ENCODE peak calls at places on chromosome 19, in eight cellular contexts. T, X, H, B, D, M, I and Z are unnamed samples.

GRCh38 chr19:7852851-7853759 is 21.1 kb downstream of the PRR36 start:
- DNase-seq in T (no peak), X (peak; percentile 74), H (peak; percentile 86), B (no peak), D (no peak), M (peak; percentile 77), I (peak; percentile 68), Z (no peak)

GRCh38 chr19:44582581-44583265 is 30.6 kb upstream of the IGSF23 start:
- DNase-seq in T (no peak), X (no peak), H (peak; percentile 72), B (no peak), D (no peak), M (no peak), I (no peak), Z (no peak)

GRCh38 chr19:14943601-14944000 is 2.3 kb downstream of the OR7C2 start:
- DNase-seq in T (peak; percentile 4), X (no peak), H (no peak), B (no peak), D (no peak), M (no peak), I (no peak), Z (no peak)

GRCh38 chr19:19115954-19116353 is 22.3 kb downstream of the TMEM161A start:
- DNase-seq in T (no peak), X (no peak), H (peak; percentile 54), B (no peak), D (no peak), M (no peak), I (no peak), Z (no peak)

GRCh38 chr19:33434090-33434885 is 60.8 kb downstream of the CEBPG start:
- DNase-seq in T (no peak), X (no peak), H (no peak), B (no peak), D (no peak), M (peak; percentile 19), I (no peak), Z (no peak)

GRCh38 chr19:7004313-7004931 is 16.8 kb downstream of the MBD3L2B start:
- DNase-seq in T (no peak), X (no peak), H (no peak), B (no peak), D (no peak), M (no peak), I (no peak), Z (no peak)

GRCh38 chr19:40366697-40367561 is 18.4 kb downstream of the PLD3 start:
- DNase-seq in T (no peak), X (no peak), H (no peak), B (no peak), D (peak; percentile 48), M (peak; percentile 73), I (no peak), Z (no peak)

GRCh38 chr19:42028304-42029216 is 34.5 kb upstream of the ATP1A3 start:
- DNase-seq in T (no peak), X (no peak), H (peak; percentile 25), B (no peak), D (no peak), M (no peak), I (no peak), Z (no peak)

GRCh38 chr19:37893845-37894575 is 12.4 kb downstream of the WDR87 start:
- DNase-seq in T (no peak), X (no peak), H (no peak), B (no peak), D (no peak), M (no peak), I (no peak), Z (no peak)

GRCh38 chr19:29289020-29289419 is 76.1 kb upstream of the UQCRFS1 start:
- DNase-seq in T (no peak), X (no peak), H (no peak), B (no peak), D (no peak), M (no peak), I (no peak), Z (no peak)

GRCh38 chr19:29292562-29292961 is 79.6 kb upstream of the UQCRFS1 start:
- DNase-seq in T (no peak), X (no peak), H (no peak), B (no peak), D (no peak), M (no peak), I (no peak), Z (no peak)

GRCh38 chr19:29292146-29292545 is 79.2 kb upstream of the UQCRFS1 start:
- DNase-seq in T (no peak), X (no peak), H (no peak), B (no peak), D (no peak), M (no peak), I (no peak), Z (no peak)

GRCh38 chr19:29293292-29293691 is 80.3 kb upstream of the UQCRFS1 start:
- DNase-seq in T (no peak), X (no peak), H (no peak), B (no peak), D (no peak), M (no peak), I (no peak), Z (no peak)

DNA sequence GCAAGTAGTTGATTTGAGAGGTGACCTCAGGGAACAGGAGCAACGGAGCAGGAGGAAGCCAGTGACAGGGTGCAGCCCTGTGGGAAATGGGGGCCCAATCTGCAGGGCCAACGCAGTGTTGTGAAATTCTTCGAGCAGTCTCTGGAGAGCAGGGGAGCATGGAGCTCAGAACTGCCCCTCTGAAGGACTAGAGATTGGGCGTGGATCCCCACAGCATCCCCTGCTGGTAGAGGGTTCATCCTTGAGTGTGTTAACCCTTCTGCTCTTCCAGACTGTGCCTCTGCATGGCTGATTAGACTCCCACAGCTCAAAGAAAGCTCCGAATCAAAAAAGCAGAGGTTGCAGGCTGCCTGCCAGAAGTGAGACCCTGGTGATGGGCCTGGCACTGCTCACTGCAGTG is 77.9 kb upstream of the UQCRFS1 start:
- DNase-seq in T (no peak), X (no peak), H (no peak), B (no peak), D (no peak), M (no peak), I (no peak), Z (no peak)
- TF ChIP-seq CTCF in T (no peak), X (no peak), H (no peak), B (no peak), D (no peak), M (no peak), I (no peak), Z (no peak)

DNA sequence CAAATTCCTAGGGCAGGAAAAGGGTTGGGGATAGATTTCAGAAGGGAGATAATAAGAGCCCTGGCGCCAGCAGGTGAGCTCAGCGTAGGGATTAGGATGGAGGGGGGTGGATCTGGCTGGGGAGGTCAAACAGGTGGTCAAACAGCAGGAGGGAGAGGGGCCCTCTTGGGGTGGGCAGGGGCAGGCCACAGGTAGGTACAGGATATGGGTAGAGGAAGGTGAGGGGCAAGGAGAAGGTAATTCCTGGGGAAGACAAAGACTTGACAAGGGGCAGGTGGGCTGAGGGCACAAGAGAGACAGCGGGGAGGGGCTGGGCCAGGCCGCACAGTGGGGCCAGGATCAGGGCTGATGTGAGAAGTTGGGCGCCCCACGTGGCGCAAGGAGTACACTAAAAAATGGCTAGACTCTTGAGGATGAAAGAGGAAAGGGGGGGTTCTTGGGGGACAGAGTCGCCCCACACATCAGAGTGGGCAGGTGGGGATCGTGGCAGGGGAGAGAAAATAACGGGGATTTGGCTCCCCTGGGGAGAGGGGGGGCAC is 713 bp downstream of the KRI1 start:
- DNase-seq in T (no peak), X (no peak), H (peak; percentile 42), B (no peak), D (no peak), M (no peak), I (peak; percentile 68), Z (no peak)
- TF ChIP-seq CTCF in T (peak; percentile 34), X (no peak), H (no peak), B (peak; percentile 28), D (peak; percentile 11), M (no peak), I (no peak), Z (peak; percentile 16)

GRCh38 chr19:23075031-23075733 is 41.6 kb upstream of the ZNF730 start:
- DNase-seq in T (peak; percentile 16), X (peak; percentile 53), H (peak; percentile 73), B (no peak), D (peak; percentile 70), M (peak; percentile 62), I (peak; percentile 72), Z (peak; percentile 26)

GRCh38 chr19:23071087-23071511 is 45.7 kb upstream of the ZNF730 start:
- DNase-seq in T (no peak), X (peak; percentile 7), H (peak; percentile 20), B (no peak), D (peak; percentile 18), M (no peak), I (peak; percentile 31), Z (no peak)

GRCh38 chr19:23065306-23065705 is 51.5 kb upstream of the ZNF730 start:
- DNase-seq in T (no peak), X (no peak), H (no peak), B (no peak), D (no peak), M (no peak), I (no peak), Z (no peak)

GRCh38 chr19:23070353-23070781 is 46.5 kb upstream of the ZNF730 start:
- DNase-seq in T (no peak), X (no peak), H (peak; percentile 27), B (no peak), D (no peak), M (no peak), I (peak; percentile 61), Z (peak; percentile 26)
- TF ChIP-seq CTCF in T (peak; percentile 62), X (no peak), H (no peak), B (no peak), D (peak; percentile 24), M (peak; percentile 14), I (no peak), Z (peak; percentile 48)

DNA sequence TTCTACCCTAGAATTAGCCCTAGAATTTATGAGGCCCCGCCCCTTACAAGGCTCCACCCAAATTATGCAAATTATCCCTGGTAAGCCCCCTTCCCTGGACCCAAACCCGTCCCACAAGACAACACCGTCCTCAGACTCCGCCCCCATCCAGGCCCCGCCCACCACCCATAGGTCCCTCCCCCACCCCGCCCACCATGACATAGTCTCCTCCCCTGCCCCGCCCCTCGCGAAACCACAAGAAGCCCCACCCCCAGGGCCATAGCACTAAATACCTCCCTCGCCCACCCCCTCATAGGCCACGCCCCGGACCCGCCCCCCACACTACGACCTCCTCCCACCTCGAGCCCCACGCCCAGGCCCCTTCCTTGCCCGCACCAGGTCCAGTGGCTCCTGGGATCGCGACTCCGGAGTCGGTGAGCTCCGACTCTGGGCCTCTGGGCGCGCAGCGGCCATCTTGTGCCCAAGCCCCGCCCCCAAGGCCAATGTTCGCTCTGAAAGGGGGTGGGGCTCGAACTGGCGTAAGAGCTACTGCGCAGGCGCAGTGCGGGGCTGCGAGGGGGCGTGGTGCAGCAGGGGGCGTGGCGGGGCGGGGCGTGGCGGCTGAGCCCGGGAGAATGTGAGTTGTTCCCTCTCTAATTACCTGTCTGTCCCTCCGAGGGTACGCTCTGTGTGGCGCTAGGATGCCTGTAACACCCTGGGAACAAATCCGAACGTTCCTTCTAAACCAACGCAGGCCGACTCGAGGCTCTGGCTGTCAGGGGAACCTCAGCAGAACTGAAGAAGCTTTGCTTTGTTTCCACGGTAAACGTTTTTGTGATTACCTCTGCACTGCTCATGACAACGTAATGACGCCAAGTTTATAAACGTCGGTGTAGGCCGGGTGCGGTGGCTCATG is at the start of gene ZNF784:
- DNase-seq in T (no peak), X (peak; percentile 93), H (peak; percentile 92), B (peak; percentile 92), D (peak; percentile 59), M (peak; percentile 92), I (peak; percentile 95), Z (peak; percentile 67)
- TF ChIP-seq CTCF in T (no peak), X (no peak), H (no peak), B (no peak), D (no peak), M (no peak), I (no peak), Z (no peak)

GRCh38 chr19:2253106-2254051 is 2.8 kb downstream of the JSRP1 start:
- DNase-seq in T (no peak), X (no peak), H (no peak), B (no peak), D (no peak), M (no peak), I (no peak), Z (no peak)
- TF ChIP-seq CTCF in T (no peak), X (no peak), H (no peak), B (no peak), D (no peak), M (no peak), I (no peak), Z (peak; percentile 28)